ENCODE peak calls at places on chromosome 10, in eight cellular contexts. One of them, this sample, is unnamed.

GRCh38 chr10:84845628-84846261 is 517.4 kb downstream of the CCSER2 start:
- DNase-seq in NB4: peak; percentile 51
- DNase-seq in brain microvascular endothelial cell: no peak
- DNase-seq in HL-60: no peak
- DNase-seq in lower lobe of right lung: no peak
- DNase-seq in AG04450: no peak
- DNase-seq in fibroblast of pulmonary artery: no peak
- DNase-seq in OCI-LY7: peak; percentile 15
- DNase-seq in this sample: no peak

GRCh38 chr10:408223-408622 is 273.0 kb downstream of the ZMYND11 start:
- DNase-seq in NB4: no peak
- DNase-seq in brain microvascular endothelial cell: no peak
- DNase-seq in HL-60: no peak
- DNase-seq in lower lobe of right lung: no peak
- DNase-seq in AG04450: no peak
- DNase-seq in fibroblast of pulmonary artery: no peak
- DNase-seq in OCI-LY7: no peak
- DNase-seq in this sample: no peak

GRCh38 chr10:96695366-96695765 is 24.9 kb downstream of the PIK3AP1 start:
- DNase-seq in NB4: peak; percentile 70
- DNase-seq in brain microvascular endothelial cell: no peak
- DNase-seq in HL-60: no peak
- DNase-seq in lower lobe of right lung: no peak
- DNase-seq in AG04450: no peak
- DNase-seq in fibroblast of pulmonary artery: no peak
- DNase-seq in OCI-LY7: peak; percentile 57
- DNase-seq in this sample: no peak

GRCh38 chr10:71860243-71861029 is 9.4 kb upstream of the PSAP start:
- DNase-seq in NB4: peak; percentile 99
- DNase-seq in brain microvascular endothelial cell: peak; percentile 100
- DNase-seq in HL-60: peak; percentile 90
- DNase-seq in lower lobe of right lung: peak; percentile 87
- DNase-seq in AG04450: peak; percentile 100
- DNase-seq in fibroblast of pulmonary artery: peak; percentile 100
- DNase-seq in OCI-LY7: peak; percentile 65
- DNase-seq in this sample: peak; percentile 98

GRCh38 chr10:13915710-13916109 is 328.9 kb downstream of the PRPF18 start:
- DNase-seq in NB4: no peak
- DNase-seq in brain microvascular endothelial cell: no peak
- DNase-seq in HL-60: no peak
- DNase-seq in lower lobe of right lung: no peak
- DNase-seq in AG04450: no peak
- DNase-seq in fibroblast of pulmonary artery: no peak
- DNase-seq in OCI-LY7: no peak
- DNase-seq in this sample: no peak

GRCh38 chr10:986137-986825 is 2.0 kb upstream of the GTPBP4 start:
- DNase-seq in NB4: peak; percentile 27
- DNase-seq in brain microvascular endothelial cell: peak; percentile 83
- DNase-seq in HL-60: no peak
- DNase-seq in lower lobe of right lung: peak; percentile 84
- DNase-seq in AG04450: no peak
- DNase-seq in fibroblast of pulmonary artery: peak; percentile 66
- DNase-seq in OCI-LY7: no peak
- DNase-seq in this sample: no peak

GRCh38 chr10:131981429-131982184 is at the start of gene BNIP3:
- DNase-seq in NB4: peak; percentile 97
- DNase-seq in brain microvascular endothelial cell: peak; percentile 74
- DNase-seq in HL-60: peak; percentile 90
- DNase-seq in lower lobe of right lung: peak; percentile 95
- DNase-seq in AG04450: peak; percentile 83
- DNase-seq in fibroblast of pulmonary artery: peak; percentile 96
- DNase-seq in OCI-LY7: peak; percentile 95
- DNase-seq in this sample: peak; percentile 97

GRCh38 chr10:12481956-12482355 is 132.6 kb downstream of the CAMK1D start:
- DNase-seq in NB4: no peak
- DNase-seq in brain microvascular endothelial cell: no peak
- DNase-seq in HL-60: no peak
- DNase-seq in lower lobe of right lung: no peak
- DNase-seq in AG04450: no peak
- DNase-seq in fibroblast of pulmonary artery: no peak
- DNase-seq in OCI-LY7: no peak
- DNase-seq in this sample: no peak

GRCh38 chr10:70903262-70903921 is 15.0 kb upstream of the PCBD1 start:
- DNase-seq in NB4: peak; percentile 59
- DNase-seq in brain microvascular endothelial cell: peak; percentile 25
- DNase-seq in HL-60: no peak
- DNase-seq in lower lobe of right lung: no peak
- DNase-seq in AG04450: peak; percentile 4
- DNase-seq in fibroblast of pulmonary artery: peak; percentile 58
- DNase-seq in OCI-LY7: peak; percentile 43
- DNase-seq in this sample: peak; percentile 56

GRCh38 chr10:12675171-12675570 is 325.8 kb downstream of the CAMK1D start:
- DNase-seq in NB4: no peak
- DNase-seq in brain microvascular endothelial cell: no peak
- DNase-seq in HL-60: no peak
- DNase-seq in lower lobe of right lung: no peak
- DNase-seq in AG04450: no peak
- DNase-seq in fibroblast of pulmonary artery: no peak
- DNase-seq in OCI-LY7: no peak
- DNase-seq in this sample: no peak

GRCh38 chr10:112981553-112981952 is 31.5 kb downstream of the TCF7L2 start:
- DNase-seq in NB4: peak; percentile 77
- DNase-seq in brain microvascular endothelial cell: peak; percentile 59
- DNase-seq in HL-60: no peak
- DNase-seq in lower lobe of right lung: no peak
- DNase-seq in AG04450: no peak
- DNase-seq in fibroblast of pulmonary artery: no peak
- DNase-seq in OCI-LY7: peak; percentile 50
- DNase-seq in this sample: no peak

GRCh38 chr10:130196511-130197487 is 60.6 kb downstream of the GLRX3 start:
- DNase-seq in NB4: no peak
- DNase-seq in brain microvascular endothelial cell: no peak
- DNase-seq in HL-60: no peak
- DNase-seq in lower lobe of right lung: no peak
- DNase-seq in AG04450: no peak
- DNase-seq in fibroblast of pulmonary artery: no peak
- DNase-seq in OCI-LY7: no peak
- DNase-seq in this sample: no peak

GRCh38 chr10:133366751-133367150 is 6.4 kb downstream of the ECHS1 start:
- DNase-seq in NB4: no peak
- DNase-seq in brain microvascular endothelial cell: no peak
- DNase-seq in HL-60: no peak
- DNase-seq in lower lobe of right lung: no peak
- DNase-seq in AG04450: no peak
- DNase-seq in fibroblast of pulmonary artery: no peak
- DNase-seq in OCI-LY7: no peak
- DNase-seq in this sample: no peak

GRCh38 chr10:86439544-86439943 is 72.9 kb upstream of the GRID1 start:
- DNase-seq in NB4: peak; percentile 92
- DNase-seq in brain microvascular endothelial cell: peak; percentile 98
- DNase-seq in HL-60: peak; percentile 89
- DNase-seq in lower lobe of right lung: peak; percentile 81
- DNase-seq in AG04450: peak; percentile 87
- DNase-seq in fibroblast of pulmonary artery: peak; percentile 97
- DNase-seq in OCI-LY7: no peak
- DNase-seq in this sample: no peak

GRCh38 chr10:79127151-79127961 is 58.6 kb downstream of the ZMIZ1 start:
- DNase-seq in NB4: peak; percentile 96
- DNase-seq in brain microvascular endothelial cell: peak; percentile 87
- DNase-seq in HL-60: peak; percentile 89
- DNase-seq in lower lobe of right lung: peak; percentile 95
- DNase-seq in AG04450: no peak
- DNase-seq in fibroblast of pulmonary artery: peak; percentile 90
- DNase-seq in OCI-LY7: no peak
- DNase-seq in this sample: peak; percentile 67

DNA sequence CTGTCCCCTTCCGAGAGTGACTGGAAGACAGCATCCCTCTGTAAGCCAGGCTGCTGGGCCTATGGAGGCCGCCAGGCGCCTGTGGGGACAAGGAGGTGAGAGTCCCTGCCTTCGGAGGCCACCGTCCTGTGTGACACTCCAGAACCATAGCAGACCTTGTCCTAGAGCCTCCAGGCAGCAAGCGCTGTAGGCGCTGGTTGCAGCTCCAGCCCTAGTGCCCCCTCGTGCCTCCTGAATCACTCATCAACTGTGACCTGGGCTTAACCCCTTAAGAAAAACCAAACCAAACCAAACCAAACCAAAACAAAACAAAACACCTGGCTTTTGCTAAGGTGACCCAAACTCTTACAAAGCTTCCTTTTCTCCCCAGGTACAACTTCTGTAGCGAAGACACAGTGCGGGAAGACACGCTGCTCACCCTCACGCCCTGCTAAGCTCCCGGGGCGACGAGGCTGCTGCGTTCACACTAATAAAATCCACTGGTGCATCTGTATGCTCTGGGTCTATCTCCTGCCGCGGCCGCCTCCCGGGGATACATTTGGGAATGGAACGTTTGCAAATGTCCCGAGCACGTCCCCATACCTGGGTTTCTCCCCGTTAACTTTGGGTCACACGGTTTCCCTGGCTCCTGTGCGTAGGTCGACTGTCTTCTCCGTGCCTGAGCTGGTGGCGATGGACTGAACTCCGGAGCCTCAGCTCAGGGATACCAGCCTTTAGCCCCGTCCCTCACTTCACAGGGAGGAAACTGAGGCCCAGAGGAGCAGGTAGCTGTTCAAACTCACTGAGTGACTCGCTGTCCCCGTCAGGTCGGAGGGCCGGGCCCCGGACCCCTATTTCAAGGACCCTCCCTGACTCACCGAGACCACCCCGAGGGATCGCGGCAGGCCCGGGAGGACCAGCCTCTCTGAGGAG is 11.8 kb upstream of the PNLIPRP2 start:
- DNase-seq in NB4: no peak
- DNase-seq in brain microvascular endothelial cell: no peak
- DNase-seq in HL-60: no peak
- DNase-seq in lower lobe of right lung: no peak
- DNase-seq in AG04450: no peak
- DNase-seq in fibroblast of pulmonary artery: no peak
- DNase-seq in OCI-LY7: no peak
- DNase-seq in this sample: no peak
- H3K4me3 ChIP-seq in NB4: no peak overlapping the region
- H3K4me3 ChIP-seq in brain microvascular endothelial cell: no peak overlapping the region
- H3K4me3 ChIP-seq in HL-60: no peak overlapping the region
- H3K4me3 ChIP-seq in lower lobe of right lung: peak overlapping the region; percentile 35
- H3K4me3 ChIP-seq in AG04450: no peak overlapping the region
- H3K4me3 ChIP-seq in fibroblast of pulmonary artery: no peak overlapping the region
- H3K4me3 ChIP-seq in OCI-LY7: no peak overlapping the region
- H3K4me3 ChIP-seq in this sample: no peak overlapping the region

GRCh38 chr10:124149681-124150080 is 56.3 kb upstream of the CHST15 start:
- DNase-seq in NB4: no peak
- DNase-seq in brain microvascular endothelial cell: no peak
- DNase-seq in HL-60: no peak
- DNase-seq in lower lobe of right lung: no peak
- DNase-seq in AG04450: no peak
- DNase-seq in fibroblast of pulmonary artery: no peak
- DNase-seq in OCI-LY7: peak; percentile 73
- DNase-seq in this sample: no peak

GRCh38 chr10:124150807-124151417 is 57.5 kb upstream of the CHST15 start:
- DNase-seq in NB4: no peak
- DNase-seq in brain microvascular endothelial cell: no peak
- DNase-seq in HL-60: no peak
- DNase-seq in lower lobe of right lung: no peak
- DNase-seq in AG04450: no peak
- DNase-seq in fibroblast of pulmonary artery: no peak
- DNase-seq in OCI-LY7: no peak
- DNase-seq in this sample: no peak

GRCh38 chr10:124150189-124150806 is 56.9 kb upstream of the CHST15 start:
- DNase-seq in NB4: no peak
- DNase-seq in brain microvascular endothelial cell: no peak
- DNase-seq in HL-60: no peak
- DNase-seq in lower lobe of right lung: no peak
- DNase-seq in AG04450: no peak
- DNase-seq in fibroblast of pulmonary artery: no peak
- DNase-seq in OCI-LY7: no peak
- DNase-seq in this sample: no peak

GRCh38 chr10:124151466-124152095 is 58.2 kb upstream of the CHST15 start:
- DNase-seq in NB4: no peak
- DNase-seq in brain microvascular endothelial cell: no peak
- DNase-seq in HL-60: no peak
- DNase-seq in lower lobe of right lung: no peak
- DNase-seq in AG04450: no peak
- DNase-seq in fibroblast of pulmonary artery: no peak
- DNase-seq in OCI-LY7: no peak
- DNase-seq in this sample: no peak

GRCh38 chr10:124149143-124149542 is 55.7 kb upstream of the CHST15 start:
- DNase-seq in NB4: no peak
- DNase-seq in brain microvascular endothelial cell: no peak
- DNase-seq in HL-60: no peak
- DNase-seq in lower lobe of right lung: no peak
- DNase-seq in AG04450: no peak
- DNase-seq in fibroblast of pulmonary artery: no peak
- DNase-seq in OCI-LY7: no peak
- DNase-seq in this sample: no peak
- TF ChIP-seq CTCF in NB4: no peak
- TF ChIP-seq CTCF in brain microvascular endothelial cell: no peak
- TF ChIP-seq CTCF in HL-60: no peak
- TF ChIP-seq CTCF in lower lobe of right lung: no peak
- TF ChIP-seq CTCF in AG04450: no peak
- TF ChIP-seq CTCF in fibroblast of pulmonary artery: no peak
- TF ChIP-seq CTCF in OCI-LY7: no peak
- TF ChIP-seq CTCF in this sample: no peak

DNA sequence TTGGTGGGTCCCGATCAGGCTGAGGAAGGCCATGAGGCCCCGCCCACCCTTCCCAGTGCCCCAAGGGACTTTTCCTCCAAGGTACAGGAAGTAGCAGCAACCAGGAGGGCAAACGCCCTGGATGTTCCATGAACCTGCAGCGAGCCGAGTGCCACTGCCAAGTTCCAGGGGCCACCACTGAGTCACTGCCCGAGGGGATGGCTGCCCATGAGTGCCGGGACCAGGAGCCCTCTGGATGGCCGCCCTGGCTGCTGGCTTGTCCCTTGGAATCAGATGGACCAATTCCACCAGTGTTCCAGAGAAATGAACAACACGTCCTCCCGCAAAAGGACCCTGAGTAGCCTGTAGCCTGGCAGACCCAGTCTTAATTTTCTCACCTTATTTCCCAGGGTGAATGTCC is 74.2 kb downstream of the ZRANB1 start:
- DNase-seq in NB4: no peak
- DNase-seq in brain microvascular endothelial cell: no peak
- DNase-seq in HL-60: no peak
- DNase-seq in lower lobe of right lung: no peak
- DNase-seq in AG04450: no peak
- DNase-seq in fibroblast of pulmonary artery: no peak
- DNase-seq in OCI-LY7: no peak
- DNase-seq in this sample: no peak
- H3K4me3 ChIP-seq in NB4: no peak overlapping the region
- H3K4me3 ChIP-seq in brain microvascular endothelial cell: no peak overlapping the region
- H3K4me3 ChIP-seq in HL-60: no peak overlapping the region
- H3K4me3 ChIP-seq in lower lobe of right lung: no peak overlapping the region
- H3K4me3 ChIP-seq in AG04450: no peak overlapping the region
- H3K4me3 ChIP-seq in fibroblast of pulmonary artery: no peak overlapping the region
- H3K4me3 ChIP-seq in OCI-LY7: no peak overlapping the region
- H3K4me3 ChIP-seq in this sample: no peak overlapping the region

DNA sequence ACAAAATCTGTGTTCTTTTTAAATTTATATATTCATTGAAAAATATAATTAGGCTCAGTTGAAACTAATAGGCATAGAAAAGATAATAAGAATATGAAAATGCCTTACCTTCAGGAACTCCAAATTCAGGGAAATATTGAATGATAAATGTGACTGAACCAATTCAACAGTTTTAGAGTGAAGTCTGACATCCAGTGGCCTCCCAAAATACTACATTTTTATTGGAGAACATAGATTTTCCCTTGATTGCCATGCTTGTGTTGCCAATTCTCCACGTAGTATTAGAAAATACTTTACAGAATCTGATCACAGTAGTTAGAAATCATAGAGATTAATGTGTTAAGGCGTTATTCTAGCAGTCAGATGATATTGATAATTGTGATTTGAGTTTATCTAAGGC is 1246.7 kb downstream of the GATA3 start:
- DNase-seq in NB4: no peak
- DNase-seq in brain microvascular endothelial cell: no peak
- DNase-seq in HL-60: no peak
- DNase-seq in lower lobe of right lung: no peak
- DNase-seq in AG04450: no peak
- DNase-seq in fibroblast of pulmonary artery: peak; percentile 8
- DNase-seq in OCI-LY7: no peak
- DNase-seq in this sample: peak; percentile 30
- TF ChIP-seq CTCF in NB4: no peak
- TF ChIP-seq CTCF in brain microvascular endothelial cell: peak; percentile 25
- TF ChIP-seq CTCF in HL-60: no peak
- TF ChIP-seq CTCF in lower lobe of right lung: no peak
- TF ChIP-seq CTCF in AG04450: peak; percentile 18
- TF ChIP-seq CTCF in fibroblast of pulmonary artery: peak; percentile 3
- TF ChIP-seq CTCF in OCI-LY7: peak; percentile 38
- TF ChIP-seq CTCF in this sample: peak; percentile 21

This sample was measured in endothelial cell of umbilical vein.